ENCODE peak calls at places on chromosomes 16 and 17, in six cellular contexts. X is RPMI8226, N is T1000, Q is chondrocyte, W is pulmonary artery endothelial cell, V is cardiac fibroblast. F is an unnamed sample.

GRCh38 chr17:42179911-42180410 is 981 bp downstream of the KCNH4 start:
- DNase-seq in V (peak), N (no peak), X (peak), Q (no peak), W (no peak), F (peak)

GRCh38 chr17:55458977-55459376 is 37.3 kb upstream of the MMD start:
- DNase-seq in N (peak), Q (no peak), W (no peak), X (no peak), V (peak), F (no peak)

GRCh38 chr17:29148257-29148789 is 31.9 kb downstream of the MYO18A start:
- DNase-seq in Q (no peak), X (peak), W (no peak), V (no peak), N (no peak), F (peak)

GRCh38 chr17:48002208-48002919 is 31.5 kb downstream of the CDK5RAP3 start:
- DNase-seq in V (peak), W (peak), N (peak), X (peak), Q (no peak), F (no peak)

GRCh38 chr16:17467923-17468540 is 2.7 kb downstream of the XYLT1 start:
- DNase-seq in N (peak), Q (no peak), V (peak), W (no peak), X (no peak), F (peak)

GRCh38 chr17:50658602-50659001 is 23.9 kb downstream of the ABCC3 start:
- DNase-seq in N (no peak), V (no peak), W (no peak), X (no peak), Q (no peak), F (no peak)

GRCh38 chr17:37570527-37571093 is 38.6 kb downstream of the SYNRG start:
- DNase-seq in W (peak), Q (no peak), X (peak), V (peak), N (no peak), F (peak)

GRCh38 chr16:14958323-14958600 is 16.6 kb upstream of the PDXDC1 start:
- DNase-seq in X (no peak), V (no peak), N (no peak), W (no peak), Q (no peak), F (no peak)

GRCh38 chr17:54901230-54901847 is 687 bp downstream of the TOM1L1 start:
- DNase-seq in W (no peak), V (peak), N (no peak), X (no peak), Q (no peak), F (peak)

GRCh38 chr16:85194528-85195270 is 82.4 kb upstream of the CIBAR2 start:
- DNase-seq in Q (no peak), X (no peak), V (no peak), W (no peak), N (no peak), F (no peak)

GRCh38 chr16:75065149-75065807 is 51.3 kb downstream of the LDHD start:
- DNase-seq in W (no peak), V (no peak), X (no peak), Q (no peak), N (no peak), F (peak)

GRCh38 chr17:66264696-66265095 is 35.5 kb upstream of the APOH start:
- DNase-seq in W (no peak), N (no peak), V (no peak), X (no peak), Q (no peak), F (no peak)

GRCh38 chr17:22131740-22132139 is 439.4 kb downstream of the KCNJ18 start:
- DNase-seq in N (no peak), Q (no peak), V (no peak), X (no peak), W (no peak), F (no peak)

GRCh38 chr16:69105501-69106361 is at the start of gene HAS3:
- DNase-seq in X (peak), W (no peak), V (peak), N (peak), Q (peak), F (peak)

F was measured in thyroid gland.